ENCODE peak calls at places on chromosomes 4 and X, in seven cellular contexts. I is fibroblast of the aortic adventitia, E is RWPE1, S is epithelial cell of proximal tubule, B is endothelial cell, U is gastrocnemius medialis, N is Calu3. Q is an unnamed sample.

GRCh38 chr4:102259081-102259480 is 86.2 kb downstream of the SLC39A8 start:
- DNase-seq in I (no peak), N (no peak), E (no peak), S (no peak), U (no peak), B (no peak), Q (no peak)

GRCh38 chr4:4984186-4984585 is 35.1 kb downstream of the CYTL1 start:
- DNase-seq in I (no peak), U (no peak), B (no peak), S (no peak), E (no peak), N (no peak), Q (no peak)

GRCh38 chrX:15497865-15498264 is 2.7 kb upstream of the BMX start:
- DNase-seq in E (peak), N (peak), B (peak), S (no peak), U (peak), I (peak), Q (no peak)

GRCh38 chrX:9927638-9928037 is 39.5 kb upstream of the CLDN34 start:
- DNase-seq in S (no peak), U (no peak), B (no peak), N (no peak), I (no peak), E (no peak), Q (no peak)

GRCh38 chr4:100929753-100930152 is 411.9 kb upstream of the EMCN start:
- DNase-seq in N (no peak), I (no peak), B (no peak), E (no peak), U (no peak), S (no peak), Q (no peak)

GRCh38 chrX:2512501-2512900 is 11.7 kb upstream of the DHRSX start:
- DNase-seq in S (no peak), I (no peak), N (no peak), E (no peak), U (no peak), B (no peak), Q (no peak)

GRCh38 chrX:48956728-48957414 is 536 bp downstream of the OTUD5 start:
- DNase-seq in U (no peak), N (peak), I (no peak), S (no peak), B (peak), E (no peak), Q (no peak)

GRCh38 chr4:128454281-128455075 is 166.9 kb upstream of the PGRMC2 start:
- DNase-seq in S (peak), N (peak), E (peak), U (peak), I (peak), B (peak), Q (peak)

GRCh38 chrX:6095469-6095868 is 133.2 kb downstream of the NLGN4X start:
- DNase-seq in I (no peak), B (no peak), S (no peak), U (no peak), E (no peak), N (no peak), Q (no peak)

GRCh38 chrX:139758250-139758649 is 50.3 kb upstream of the MCF2 start:
- DNase-seq in E (no peak), I (no peak), B (no peak), S (no peak), N (no peak), U (no peak), Q (no peak)

GRCh38 chr4:25446611-25447010 is 69.5 kb downstream of the ANAPC4 start:
- DNase-seq in S (no peak), B (no peak), E (no peak), I (no peak), N (no peak), U (no peak), Q (no peak)

GRCh38 chr4:20393486-20394100 is 141.9 kb downstream of the SLIT2 start:
- DNase-seq in U (no peak), E (no peak), B (no peak), S (no peak), N (no peak), I (peak), Q (no peak)

GRCh38 chrX:29634516-29634915 is 580.8 kb upstream of the MAGEB2 start:
- DNase-seq in E (no peak), S (no peak), N (peak), I (peak), B (no peak), U (no peak), Q (no peak)

GRCh38 chr4:33086351-33086900 is 2366.3 kb downstream of the PCDH7 start:
- DNase-seq in B (no peak), U (no peak), S (no peak), E (no peak), N (no peak), I (peak), Q (no peak)

GRCh38 chr4:48445704-48446103 is 37.4 kb upstream of the SLC10A4 start:
- DNase-seq in I (peak), N (no peak), B (no peak), S (no peak), E (peak), U (no peak), Q (no peak)

GRCh38 chrX:140274761-140275525 is 229.9 kb downstream of the SOX3 start:
- DNase-seq in B (no peak), N (no peak), U (no peak), E (peak), I (peak), S (peak), Q (no peak)

GRCh38 chr4:186137193-186137792 is 32.8 kb downstream of the FAM149A start:
- DNase-seq in B (no peak), N (no peak), E (peak), S (no peak), U (no peak), I (peak), Q (no peak)

GRCh38 chr4:20676773-20677172 is 23.5 kb upstream of the PACRGL start:
- DNase-seq in E (no peak), B (no peak), U (no peak), S (no peak), I (no peak), N (no peak), Q (no peak)

GRCh38 chr4:15149842-15150592 is 147.7 kb downstream of the CPEB2 start:
- DNase-seq in B (peak), E (peak), U (peak), S (no peak), I (peak), N (peak), Q (no peak)

GRCh38 chr4:6336166-6336565 is 66.5 kb downstream of the WFS1 start:
- DNase-seq in S (no peak), I (no peak), B (no peak), N (no peak), U (no peak), E (no peak), Q (no peak)

GRCh38 chrX:96435636-96436035 is 249.0 kb upstream of the DIAPH2 start:
- DNase-seq in S (no peak), I (peak), U (no peak), E (no peak), B (no peak), N (no peak), Q (no peak)

GRCh38 chrX:154368630-154369452 is 5.6 kb downstream of the FLNA start:
- DNase-seq in S (no peak), U (peak), I (peak), E (peak), B (no peak), N (peak), Q (peak)

GRCh38 chr4:164508126-164508525 is 245.8 kb upstream of the SMIM31 start:
- DNase-seq in S (no peak), E (no peak), N (no peak), I (no peak), B (no peak), U (no peak), Q (no peak)

GRCh38 chr4:125975861-125976397 is 661.2 kb downstream of the FAT4 start:
- DNase-seq in B (no peak), I (no peak), E (no peak), U (no peak), N (no peak), S (no peak), Q (no peak)

GRCh38 chr4:47031011-47031678 is at the start of gene GABRB1:
- DNase-seq in I (peak), B (peak), N (peak), E (peak), S (peak), U (no peak), Q (peak)

GRCh38 chr4:152451496-152451895 is 84.4 kb downstream of the FBXW7 start:
- DNase-seq in S (no peak), E (no peak), B (no peak), U (no peak), N (no peak), I (no peak), Q (no peak)

GRCh38 chrX:76538860-76539259 is 111.3 kb downstream of the MAGEE1 start:
- DNase-seq in U (no peak), N (no peak), B (no peak), E (no peak), S (no peak), I (no peak), Q (no peak)
- TF ChIP-seq CTCF in U (no peak), N (no peak), B (no peak), E (no peak), S (no peak), I (no peak), Q (no peak)

DNA sequence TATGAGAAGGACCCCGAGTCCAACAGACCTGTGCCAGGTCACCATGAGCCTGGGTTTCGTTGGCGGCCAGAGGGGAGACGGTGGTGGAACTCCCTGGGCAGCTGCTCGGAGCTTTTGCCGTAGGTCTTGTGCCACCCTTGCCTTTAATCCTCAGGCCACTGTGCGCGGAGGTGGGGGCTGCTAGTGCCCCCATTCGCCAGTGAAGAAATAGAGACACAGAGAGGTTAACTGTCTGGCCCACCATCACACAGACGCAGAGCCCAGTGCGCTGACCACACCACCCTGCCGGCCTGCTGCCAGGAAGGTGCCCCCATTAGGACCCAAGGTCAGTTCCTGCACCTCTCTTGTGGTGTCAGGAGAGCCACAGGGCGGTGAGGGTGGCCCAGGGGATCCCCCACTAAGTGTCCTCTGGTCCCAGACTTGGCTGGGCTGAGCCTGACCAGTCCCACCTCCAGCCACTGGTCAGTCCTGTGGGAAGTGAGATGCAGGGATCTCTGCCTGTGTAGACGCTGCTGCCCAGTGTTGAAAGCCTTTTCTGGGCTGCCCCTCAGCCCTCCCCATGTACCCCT is 28.3 kb upstream of the HTRA3 start:
- DNase-seq in B (no peak), S (no peak), N (no peak), E (no peak), U (no peak), I (no peak), Q (no peak)
- TF ChIP-seq CTCF in B (no peak), S (no peak), N (no peak), E (no peak), U (no peak), I (no peak), Q (no peak)

GRCh38 chr4:139223682-139224317 is 46.8 kb upstream of the ELF2 start:
- DNase-seq in S (no peak), N (no peak), U (peak), E (no peak), B (no peak), I (peak), Q (no peak)

GRCh38 chr4:139229534-139230039 is 50.4 kb downstream of the MGARP start:
- DNase-seq in E (peak), B (no peak), N (peak), I (peak), S (peak), U (no peak), Q (no peak)

GRCh38 chr4:139232751-139233150 is 47.3 kb downstream of the MGARP start:
- DNase-seq in B (no peak), N (no peak), E (no peak), S (no peak), U (no peak), I (no peak), Q (no peak)

GRCh38 chr4:139222215-139222614 is 45.2 kb upstream of the ELF2 start:
- DNase-seq in N (no peak), E (no peak), U (no peak), S (no peak), B (no peak), I (no peak), Q (no peak)

GRCh38 chr4:139227729-139228404 is 50.8 kb upstream of the ELF2 start:
- DNase-seq in U (no peak), I (no peak), B (peak), E (no peak), N (peak), S (no peak), Q (no peak)
- TF ChIP-seq CTCF in U (no peak), I (no peak), B (no peak), E (no peak), N (no peak), S (peak), Q (no peak)

GRCh38 chr4:153643406-153644016 is 40.6 kb upstream of the TLR2 start:
- DNase-seq in E (peak), N (no peak), S (no peak), I (peak), B (no peak), U (no peak), Q (no peak)
- TF ChIP-seq CTCF in E (peak), N (no peak), S (peak), I (peak), B (no peak), U (no peak), Q (no peak)

DNA sequence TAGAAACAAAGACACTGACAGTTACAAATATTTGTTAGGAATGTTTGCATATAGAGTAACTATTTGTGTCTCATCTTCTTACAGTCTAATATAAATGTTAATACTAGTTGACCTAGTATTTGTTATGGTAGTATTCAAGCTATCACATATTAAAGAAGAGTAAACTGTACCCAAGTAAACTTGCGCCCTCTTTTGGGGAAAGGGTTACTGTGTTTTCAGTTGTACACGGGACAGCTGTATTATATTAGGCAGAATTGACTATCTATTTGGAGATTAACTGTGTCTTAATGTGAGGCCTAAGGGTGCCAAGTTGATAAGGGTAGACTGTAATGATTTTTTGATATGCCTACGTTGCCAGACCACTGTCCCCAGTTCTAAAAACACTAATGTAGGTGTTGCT is 172.9 kb upstream of the CXCL13 start:
- DNase-seq in B (no peak), U (no peak), I (no peak), S (no peak), N (no peak), E (no peak), Q (no peak)
- TF ChIP-seq CTCF in B (no peak), U (no peak), I (peak), S (peak), N (no peak), E (no peak), Q (no peak)

GRCh38 chr4:88523325-88524129 is at the start of gene PYURF:
- DNase-seq in U (peak), B (peak), I (peak), N (peak), E (peak), S (no peak), Q (peak)

GRCh38 chr4:88522702-88523324 is 763 bp downstream of the PYURF start:
- DNase-seq in I (peak), N (peak), B (peak), E (no peak), U (peak), S (no peak), Q (no peak)

GRCh38 chr4:88528861-88529260 is 5.3 kb upstream of the PYURF start:
- DNase-seq in S (no peak), B (no peak), E (no peak), U (no peak), N (no peak), I (peak), Q (no peak)

GRCh38 chr4:88527787-88528186 is 4.2 kb upstream of the PYURF start:
- DNase-seq in I (no peak), B (no peak), N (no peak), E (no peak), S (no peak), U (no peak), Q (no peak)

GRCh38 chr4:88526221-88526815 is 2.7 kb upstream of the PYURF start:
- DNase-seq in U (no peak), I (peak), S (no peak), B (no peak), N (peak), E (no peak), Q (no peak)
- TF ChIP-seq CTCF in U (peak), I (no peak), S (no peak), B (no peak), N (no peak), E (peak), Q (no peak)

GRCh38 chrX:69070949-69071650 is 94.2 kb downstream of the PJA1 start:
- DNase-seq in I (peak), S (no peak), N (no peak), U (peak), B (no peak), E (no peak), Q (peak)
- TF ChIP-seq CTCF in I (no peak), S (no peak), N (no peak), U (no peak), B (no peak), E (no peak), Q (no peak)

DNA sequence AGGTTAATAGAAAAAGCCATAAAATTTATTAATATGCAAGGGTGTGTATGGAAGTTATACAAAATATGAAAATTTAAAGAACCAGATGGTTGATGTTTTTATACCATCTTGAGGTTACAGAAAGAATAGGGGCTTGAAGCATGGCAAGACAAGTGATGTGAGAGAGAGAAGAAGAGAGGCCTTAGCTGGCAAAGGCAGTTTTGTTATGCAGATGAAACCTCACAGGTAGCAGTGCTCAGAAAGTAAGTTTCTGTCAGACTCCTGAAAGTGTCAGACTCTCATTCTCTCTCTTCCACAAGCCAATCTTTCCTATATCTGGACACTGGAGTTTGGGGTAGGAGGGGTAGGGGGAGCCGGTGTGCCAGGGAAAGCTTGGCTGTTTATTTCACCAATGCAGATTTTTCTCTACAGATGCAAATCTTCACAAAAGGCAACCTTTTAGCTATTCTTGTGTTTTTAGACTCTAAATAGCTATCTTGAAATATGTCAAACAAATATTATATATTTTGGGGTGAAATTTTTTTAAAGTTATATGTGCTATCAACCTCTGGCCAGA is 124.5 kb downstream of the CFAP299 start:
- DNase-seq in N (no peak), B (no peak), U (no peak), S (no peak), E (no peak), I (no peak), Q (no peak)
- TF ChIP-seq CTCF in N (no peak), B (no peak), U (no peak), S (peak), E (no peak), I (no peak), Q (no peak)

DNA sequence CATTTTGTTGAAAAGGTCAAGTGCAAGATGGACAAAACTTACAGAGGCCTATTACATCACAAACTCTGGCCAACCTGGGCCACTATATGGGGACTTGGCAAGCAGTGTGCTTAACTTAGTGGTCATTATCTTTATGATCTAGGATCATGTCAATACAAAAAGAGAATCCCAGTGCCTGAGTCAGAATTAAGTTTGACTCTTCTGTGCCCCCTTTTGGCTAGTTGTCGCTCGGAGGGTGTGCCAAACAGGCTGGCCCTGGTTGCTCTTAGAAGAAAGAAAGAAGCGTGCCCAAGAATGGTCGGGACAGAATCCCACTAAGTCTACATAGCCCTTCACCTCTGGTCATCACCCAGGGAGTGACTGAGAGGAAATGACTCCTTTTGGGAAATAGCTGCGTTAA is 100.1 kb downstream of the EIF4E start:
- DNase-seq in U (no peak), N (peak), B (no peak), S (no peak), E (no peak), I (no peak), Q (no peak)
- TF ChIP-seq CTCF in U (no peak), N (no peak), B (no peak), S (peak), E (no peak), I (no peak), Q (no peak)

GRCh38 chrX:74422576-74423288 is 1.4 kb downstream of the SLC16A2 start:
- DNase-seq in U (peak), B (peak), N (peak), E (peak), I (peak), S (no peak), Q (no peak)

GRCh38 chrX:74422029-74422352 is 698 bp downstream of the SLC16A2 start:
- DNase-seq in N (no peak), U (no peak), E (no peak), S (no peak), B (no peak), I (no peak), Q (no peak)

GRCh38 chrX:74421181-74422028 is at the start of gene SLC16A2:
- DNase-seq in I (peak), B (peak), U (peak), E (peak), N (peak), S (no peak), Q (no peak)

GRCh38 chrX:74419861-74420193 is 1.5 kb upstream of the SLC16A2 start:
- DNase-seq in I (no peak), B (peak), N (no peak), E (peak), S (no peak), U (no peak), Q (no peak)

GRCh38 chrX:74420194-74421035 is 878 bp upstream of the SLC16A2 start:
- DNase-seq in U (peak), B (peak), S (no peak), N (peak), I (peak), E (peak), Q (no peak)
- TF ChIP-seq CTCF in U (no peak), B (no peak), S (no peak), N (no peak), I (no peak), E (no peak), Q (no peak)

Q was measured in omental fat pad.